ENCODE peak calls at places on chromosomes 7 and 10, in seven cellular contexts. I is pancreas, K is stomach, C is endothelial cell, J is tibial nerve, M is astrocyte of the spinal cord, N is upper lobe of right lung. V is an unnamed sample.

GRCh38 chr10:13390604-13391522 is 42.8 kb upstream of the SEPHS1 start:
- DNase-seq in C (peak), K (no peak), M (no peak), N (no peak), I (no peak), J (no peak), V (no peak)

GRCh38 chr10:84176836-84177474 is 3.4 kb downstream of the GPR15LG start:
- DNase-seq in K (no peak), M (no peak), C (no peak), N (no peak), J (no peak), I (no peak), V (peak)

GRCh38 chr10:60465801-60466200 is 76.1 kb upstream of the ANK3 start:
- DNase-seq in C (no peak), I (no peak), M (no peak), N (no peak), J (no peak), K (no peak), V (no peak)

GRCh38 chr10:3424102-3424803 is 251.7 kb upstream of the PITRM1 start:
- DNase-seq in K (no peak), M (peak), J (no peak), I (no peak), N (no peak), C (no peak), V (no peak)

GRCh38 chr10:127338391-127339108 is 142.2 kb upstream of the INSYN2A start:
- DNase-seq in I (no peak), N (no peak), K (no peak), M (no peak), C (no peak), J (no peak), V (no peak)

GRCh38 chr10:60955321-60955720 is 11.3 kb upstream of the RHOBTB1 start:
- DNase-seq in I (no peak), K (no peak), J (no peak), C (no peak), N (no peak), M (no peak), V (no peak)

GRCh38 chr10:93006435-93007039 is 54.1 kb upstream of the CYP26C1 start:
- DNase-seq in I (no peak), K (no peak), C (no peak), N (no peak), J (no peak), M (peak), V (peak)

GRCh38 chr10:61733358-61733940 is 70.7 kb downstream of the CABCOCO1 start:
- DNase-seq in C (peak), J (no peak), K (no peak), I (no peak), M (peak), N (no peak), V (peak)

GRCh38 chr10:1824928-1825327 is 87.6 kb upstream of the ADARB2 start:
- DNase-seq in N (no peak), I (no peak), C (no peak), J (no peak), M (no peak), K (no peak), V (no peak)

GRCh38 chr7:20197837-20198236 is 19.3 kb downstream of the MACC1 start:
- DNase-seq in J (no peak), I (no peak), N (no peak), M (no peak), K (no peak), C (no peak), V (no peak)
- TF ChIP-seq CTCF in J (no peak), I (no peak), N (peak), M (peak), K (no peak), C (peak), V (peak)

DNA sequence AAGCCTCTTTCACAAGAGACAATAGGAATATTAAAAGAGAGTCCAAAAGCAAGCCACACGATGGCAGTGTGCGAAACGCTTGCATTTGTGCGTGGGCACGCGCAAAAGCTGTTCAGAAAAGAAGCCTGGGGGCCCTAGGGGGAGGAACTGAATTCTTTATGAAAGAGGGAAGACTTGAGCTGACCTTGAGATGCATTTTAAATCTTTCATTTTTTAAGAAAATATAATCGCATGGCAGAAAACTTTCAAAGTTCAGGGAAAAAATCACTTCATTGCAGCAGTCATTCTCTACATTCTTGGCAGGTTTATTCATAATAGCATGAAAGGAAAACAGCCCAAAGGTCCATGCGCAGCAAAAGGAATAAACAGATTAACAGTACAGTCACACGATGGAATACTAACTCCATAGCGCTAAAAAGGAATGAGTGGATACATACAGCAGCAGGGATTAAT is 206.5 kb upstream of the PRKCQ start:
- DNase-seq in M (peak), J (no peak), N (no peak), K (no peak), I (no peak), C (no peak), V (no peak)
- TF ChIP-seq CTCF in M (peak), J (peak), N (peak), K (no peak), I (no peak), C (no peak), V (no peak)

GRCh38 chr7:139502226-139502625 is 18.8 kb upstream of the KLRG2 start:
- DNase-seq in C (no peak), M (no peak), J (no peak), N (no peak), K (no peak), I (no peak), V (no peak)

GRCh38 chr7:139500770-139501138 is 17.3 kb upstream of the KLRG2 start:
- DNase-seq in C (no peak), J (no peak), M (no peak), I (no peak), N (no peak), K (no peak), V (no peak)

GRCh38 chr7:139509535-139509934 is 13.9 kb upstream of the CLEC2L start:
- DNase-seq in J (no peak), N (no peak), M (no peak), I (no peak), K (no peak), C (no peak), V (no peak)

DNA sequence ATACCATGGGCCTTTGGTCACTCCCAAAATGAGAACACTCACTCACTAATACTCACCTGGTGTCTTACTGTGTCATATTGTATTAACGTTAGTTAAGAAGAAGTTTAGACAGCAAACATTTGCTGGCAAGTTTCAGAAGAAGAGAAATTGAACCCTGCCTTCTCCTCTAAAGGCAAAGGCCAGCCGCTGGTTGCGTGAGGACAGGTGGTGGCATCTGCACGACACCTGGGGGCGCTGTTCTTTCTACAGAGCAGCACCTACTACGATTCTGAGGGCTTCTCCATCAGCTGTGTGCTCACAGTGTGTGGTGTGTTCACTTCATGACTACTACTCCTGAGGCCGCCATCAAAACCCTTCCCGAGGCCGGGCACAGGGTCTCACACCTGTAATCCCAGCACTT is 17.9 kb upstream of the CLEC2L start:
- DNase-seq in N (no peak), I (no peak), M (no peak), C (peak), J (no peak), K (no peak), V (no peak)
- TF ChIP-seq CTCF in N (peak), I (no peak), M (peak), C (peak), J (no peak), K (no peak), V (peak)

DNA sequence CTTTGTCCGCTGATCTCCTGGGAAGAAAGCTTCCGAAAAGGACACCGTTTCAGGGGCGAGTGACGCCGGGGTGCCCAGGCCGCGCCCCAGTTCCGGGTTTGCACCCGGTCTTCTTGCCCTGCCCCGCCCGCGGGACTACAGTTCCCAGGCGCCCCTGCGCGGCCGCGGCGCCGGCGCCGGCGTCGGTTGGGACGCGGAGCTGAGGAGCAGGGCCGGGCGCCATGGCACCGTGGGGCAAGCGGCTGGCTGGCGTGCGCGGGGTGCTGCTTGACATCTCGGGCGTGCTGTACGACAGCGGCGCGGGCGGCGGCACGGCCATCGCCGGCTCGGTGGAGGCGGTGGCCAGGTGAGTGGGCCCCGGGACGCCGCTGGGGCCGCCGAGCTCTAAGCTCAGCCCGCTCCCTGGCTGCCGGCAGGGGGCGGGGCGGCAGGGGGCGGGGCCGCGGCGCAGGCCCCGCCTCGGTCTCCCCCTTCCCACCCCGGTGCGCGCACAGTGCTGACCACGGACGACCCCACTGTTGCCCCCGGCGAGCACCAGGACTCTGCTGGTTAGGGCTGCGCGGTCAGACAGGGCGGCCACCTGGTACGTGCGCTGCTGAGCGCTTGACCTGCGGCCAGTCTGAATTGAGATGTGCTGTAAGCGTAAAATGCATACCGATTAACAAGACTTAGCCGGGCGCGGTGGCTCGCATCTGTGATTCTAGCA is at the start of gene LHPP:
- DNase-seq in J (peak), K (peak), C (peak), M (peak), N (peak), I (peak), V (peak)
- TF ChIP-seq CTCF in J (peak), K (no peak), C (peak), M (peak), N (peak), I (peak), V (no peak)

GRCh38 chr10:17673517-17674051 is 29.6 kb downstream of the STAM start:
- DNase-seq in J (no peak), N (no peak), M (peak), I (no peak), K (no peak), C (no peak), V (no peak)

GRCh38 chr10:17676919-17677318 is 33.0 kb downstream of the STAM start:
- DNase-seq in K (no peak), C (no peak), J (no peak), N (no peak), I (no peak), M (no peak), V (no peak)

GRCh38 chr10:17671307-17671706 is 27.4 kb downstream of the STAM start:
- DNase-seq in C (no peak), N (no peak), J (no peak), M (no peak), K (no peak), I (no peak), V (no peak)

GRCh38 chr10:17675638-17676037 is 31.7 kb downstream of the STAM start:
- DNase-seq in C (no peak), N (no peak), K (no peak), M (no peak), J (no peak), I (no peak), V (no peak)
- TF ChIP-seq CTCF in C (no peak), N (no peak), K (no peak), M (no peak), J (no peak), I (no peak), V (no peak)

GRCh38 chr7:49876202-49876601 is 102.8 kb downstream of the VWC2 start:
- DNase-seq in N (no peak), I (no peak), M (no peak), J (no peak), K (no peak), C (no peak), V (no peak)
- TF ChIP-seq CTCF in N (no peak), I (no peak), M (no peak), J (no peak), K (no peak), C (no peak), V (no peak)

DNA sequence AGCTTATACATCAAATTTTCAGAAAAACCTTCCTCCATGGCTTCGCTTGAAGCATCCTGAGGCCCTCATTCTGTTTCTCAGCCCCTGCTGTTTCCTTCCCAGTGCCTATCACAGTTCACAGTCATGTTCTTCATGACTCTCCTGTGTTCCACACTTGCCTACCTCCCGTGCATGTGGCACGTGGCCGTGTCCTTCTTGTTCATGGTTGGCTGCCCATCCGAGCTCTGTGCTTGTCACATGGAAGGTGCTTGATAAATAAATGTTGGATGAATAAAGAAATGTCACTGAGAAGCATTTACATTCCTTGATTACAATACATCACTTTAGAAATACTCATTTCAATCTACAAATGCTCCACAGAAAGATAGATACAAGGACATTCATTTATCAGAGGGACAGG is 23.7 kb upstream of the EGFR start:
- DNase-seq in M (no peak), I (no peak), J (no peak), C (no peak), K (no peak), N (no peak), V (no peak)
- TF ChIP-seq CTCF in M (no peak), I (no peak), J (no peak), C (no peak), K (no peak), N (no peak), V (no peak)

DNA sequence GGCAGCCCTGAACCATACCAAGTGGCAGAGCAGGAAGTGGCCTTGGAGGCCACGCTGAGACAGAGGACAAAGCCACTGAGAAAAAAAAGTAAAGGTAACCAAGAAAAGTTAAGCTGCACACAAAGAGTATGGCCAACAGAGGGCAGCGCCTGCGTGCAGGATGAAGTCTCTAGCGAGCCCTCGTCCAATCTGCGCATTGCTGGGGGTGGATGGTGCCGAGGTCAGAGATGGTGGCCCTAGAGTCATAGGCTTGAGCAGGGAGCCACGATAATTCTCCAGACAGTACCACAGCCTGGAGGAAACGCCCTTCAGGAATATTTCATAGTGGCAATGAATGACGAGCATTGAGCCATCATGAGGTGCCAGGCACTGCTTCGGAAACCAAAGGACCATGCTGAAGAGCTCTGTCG is 9.7 kb downstream of the ATP6V0E2 start:
- DNase-seq in M (peak), J (no peak), I (peak), K (peak), C (peak), N (peak), V (peak)
- TF ChIP-seq CTCF in M (peak), J (peak), I (peak), K (peak), C (peak), N (peak), V (peak)

GRCh38 chr7:108454674-108455523 is 1.3 kb downstream of the NRCAM start:
- DNase-seq in M (peak), J (no peak), K (no peak), I (peak), N (peak), C (peak), V (peak)
- TF ChIP-seq CTCF in M (peak), J (no peak), K (no peak), I (no peak), N (no peak), C (no peak), V (peak)

V was measured in GM13976.